ENCODE peak calls at places on chromosomes 13 and 19, in ten cellular contexts. One of them, this sample, is unnamed.

GRCh38 chr19:752652-753517 is 2.0 kb downstream of the MISP start:
- DNase-seq in A549: peak; percentile 99
- DNase-seq in upper lobe of left lung: peak; percentile 86
- DNase-seq in transverse colon: peak; percentile 95
- DNase-seq in stomach: peak; percentile 85
- DNase-seq in sigmoid colon: peak; percentile 82
- DNase-seq in ovary: peak; percentile 76
- DNase-seq in tibial nerve: peak; percentile 43
- DNase-seq in H1: no peak
- DNase-seq in esophagus muscularis mucosa: no peak
- DNase-seq in this sample: peak; percentile 21

GRCh38 chr13:74287672-74288169 is 153.5 kb upstream of the KLF12 start:
- DNase-seq in A549: peak; percentile 19
- DNase-seq in upper lobe of left lung: peak; percentile 76
- DNase-seq in transverse colon: peak; percentile 85
- DNase-seq in stomach: peak; percentile 90
- DNase-seq in sigmoid colon: peak; percentile 87
- DNase-seq in ovary: peak; percentile 86
- DNase-seq in tibial nerve: peak; percentile 60
- DNase-seq in H1: no peak
- DNase-seq in esophagus muscularis mucosa: no peak
- DNase-seq in this sample: no peak

GRCh38 chr19:11949201-11949600 is 15.6 kb upstream of the ZNF763 start:
- DNase-seq in A549: no peak
- DNase-seq in upper lobe of left lung: no peak
- DNase-seq in transverse colon: no peak
- DNase-seq in stomach: no peak
- DNase-seq in sigmoid colon: no peak
- DNase-seq in ovary: no peak
- DNase-seq in tibial nerve: no peak
- DNase-seq in H1: no peak
- DNase-seq in esophagus muscularis mucosa: no peak
- DNase-seq in this sample: no peak

GRCh38 chr19:10112895-10113591 is 1.6 kb downstream of the P2RY11 start:
- DNase-seq in A549: peak; percentile 64
- DNase-seq in upper lobe of left lung: peak; percentile 50
- DNase-seq in transverse colon: peak; percentile 68
- DNase-seq in stomach: peak; percentile 64
- DNase-seq in sigmoid colon: no peak
- DNase-seq in ovary: no peak
- DNase-seq in tibial nerve: no peak
- DNase-seq in H1: no peak
- DNase-seq in esophagus muscularis mucosa: no peak
- DNase-seq in this sample: peak; percentile 82

GRCh38 chr13:99275093-99275469 is 16.9 kb upstream of the GPR18 start:
- DNase-seq in A549: no peak
- DNase-seq in upper lobe of left lung: no peak
- DNase-seq in transverse colon: no peak
- DNase-seq in stomach: no peak
- DNase-seq in sigmoid colon: no peak
- DNase-seq in ovary: no peak
- DNase-seq in tibial nerve: no peak
- DNase-seq in H1: no peak
- DNase-seq in esophagus muscularis mucosa: no peak
- DNase-seq in this sample: no peak

GRCh38 chr19:11570039-11570462 is 7.4 kb downstream of the ACP5 start:
- DNase-seq in A549: no peak
- DNase-seq in upper lobe of left lung: no peak
- DNase-seq in transverse colon: no peak
- DNase-seq in stomach: no peak
- DNase-seq in sigmoid colon: no peak
- DNase-seq in ovary: no peak
- DNase-seq in tibial nerve: no peak
- DNase-seq in H1: no peak
- DNase-seq in esophagus muscularis mucosa: no peak
- DNase-seq in this sample: no peak

GRCh38 chr19:21483589-21484170 is 21.7 kb upstream of the ZNF429 start:
- DNase-seq in A549: peak; percentile 19
- DNase-seq in upper lobe of left lung: peak; percentile 56
- DNase-seq in transverse colon: peak; percentile 51
- DNase-seq in stomach: peak; percentile 60
- DNase-seq in sigmoid colon: peak; percentile 76
- DNase-seq in ovary: peak; percentile 53
- DNase-seq in tibial nerve: peak; percentile 20
- DNase-seq in H1: peak; percentile 60
- DNase-seq in esophagus muscularis mucosa: no peak
- DNase-seq in this sample: peak; percentile 33

GRCh38 chr13:31629085-31629785 is 110.1 kb upstream of the RXFP2 start:
- DNase-seq in A549: no peak
- DNase-seq in upper lobe of left lung: peak; percentile 43
- DNase-seq in transverse colon: no peak
- DNase-seq in stomach: no peak
- DNase-seq in sigmoid colon: no peak
- DNase-seq in ovary: no peak
- DNase-seq in tibial nerve: no peak
- DNase-seq in H1: no peak
- DNase-seq in esophagus muscularis mucosa: no peak
- DNase-seq in this sample: no peak

GRCh38 chr13:46051958-46052313 is 610 bp downstream of the ZC3H13 start:
- DNase-seq in A549: no peak
- DNase-seq in upper lobe of left lung: no peak
- DNase-seq in transverse colon: no peak
- DNase-seq in stomach: no peak
- DNase-seq in sigmoid colon: no peak
- DNase-seq in ovary: no peak
- DNase-seq in tibial nerve: peak; percentile 26
- DNase-seq in H1: no peak
- DNase-seq in esophagus muscularis mucosa: no peak
- DNase-seq in this sample: no peak

GRCh38 chr19:8208119-8208709 is 956 bp upstream of the CERS4 start:
- DNase-seq in A549: no peak
- DNase-seq in upper lobe of left lung: peak; percentile 65
- DNase-seq in transverse colon: no peak
- DNase-seq in stomach: peak; percentile 60
- DNase-seq in sigmoid colon: peak; percentile 73
- DNase-seq in ovary: no peak
- DNase-seq in tibial nerve: no peak
- DNase-seq in H1: no peak
- DNase-seq in esophagus muscularis mucosa: no peak
- DNase-seq in this sample: no peak

GRCh38 chr19:43468354-43469159 is 3.1 kb upstream of the LYPD3 start:
- DNase-seq in A549: no peak
- DNase-seq in upper lobe of left lung: no peak
- DNase-seq in transverse colon: no peak
- DNase-seq in stomach: no peak
- DNase-seq in sigmoid colon: no peak
- DNase-seq in ovary: no peak
- DNase-seq in tibial nerve: no peak
- DNase-seq in H1: no peak
- DNase-seq in esophagus muscularis mucosa: no peak
- DNase-seq in this sample: no peak

GRCh38 chr13:70098669-70099068 is 9.0 kb upstream of the ATXN8OS start:
- DNase-seq in A549: no peak
- DNase-seq in upper lobe of left lung: no peak
- DNase-seq in transverse colon: no peak
- DNase-seq in stomach: no peak
- DNase-seq in sigmoid colon: no peak
- DNase-seq in ovary: no peak
- DNase-seq in tibial nerve: no peak
- DNase-seq in H1: no peak
- DNase-seq in esophagus muscularis mucosa: no peak
- DNase-seq in this sample: no peak

GRCh38 chr13:32051156-32051555 is 19.6 kb downstream of the FRY start:
- DNase-seq in A549: no peak
- DNase-seq in upper lobe of left lung: no peak
- DNase-seq in transverse colon: no peak
- DNase-seq in stomach: no peak
- DNase-seq in sigmoid colon: no peak
- DNase-seq in ovary: no peak
- DNase-seq in tibial nerve: no peak
- DNase-seq in H1: no peak
- DNase-seq in esophagus muscularis mucosa: no peak
- DNase-seq in this sample: no peak

GRCh38 chr13:42066542-42066941 is 18.1 kb downstream of the DGKH start:
- DNase-seq in A549: no peak
- DNase-seq in upper lobe of left lung: no peak
- DNase-seq in transverse colon: no peak
- DNase-seq in stomach: no peak
- DNase-seq in sigmoid colon: no peak
- DNase-seq in ovary: no peak
- DNase-seq in tibial nerve: no peak
- DNase-seq in H1: no peak
- DNase-seq in esophagus muscularis mucosa: no peak
- DNase-seq in this sample: no peak

GRCh38 chr19:5038631-5039271 is 69.8 kb downstream of the KDM4B start:
- DNase-seq in A549: peak; percentile 54
- DNase-seq in upper lobe of left lung: no peak
- DNase-seq in transverse colon: no peak
- DNase-seq in stomach: peak; percentile 40
- DNase-seq in sigmoid colon: no peak
- DNase-seq in ovary: no peak
- DNase-seq in tibial nerve: no peak
- DNase-seq in H1: no peak
- DNase-seq in esophagus muscularis mucosa: no peak
- DNase-seq in this sample: peak; percentile 53

DNA sequence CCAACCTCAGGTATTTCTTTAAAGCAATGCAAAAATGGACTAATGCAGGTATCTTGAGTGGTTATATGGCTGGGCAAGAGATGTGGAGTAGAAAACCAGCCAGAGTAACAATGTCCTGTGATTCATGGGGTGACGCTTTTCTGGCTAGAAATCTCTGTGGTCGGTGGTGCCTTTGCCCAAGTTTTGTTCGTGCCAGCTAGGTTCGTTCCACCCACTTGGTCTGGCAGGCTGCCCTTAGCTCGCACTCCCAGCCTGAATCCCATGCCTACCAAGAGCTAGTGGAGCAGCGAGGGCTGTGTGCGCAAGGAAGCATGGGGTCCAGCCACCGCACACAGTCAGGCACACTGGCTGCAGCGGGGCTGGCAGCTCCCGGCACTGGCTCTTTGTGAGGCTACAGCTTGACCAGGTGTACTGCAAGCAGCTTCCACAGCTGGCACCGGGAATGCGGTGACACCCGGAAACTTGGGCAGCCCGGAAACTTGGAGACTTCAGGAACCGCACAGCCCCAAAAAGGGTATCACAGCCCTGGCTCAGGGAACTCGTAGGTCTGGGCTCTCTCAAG is 349.6 kb upstream of the PCDH20 start:
- DNase-seq in A549: no peak
- DNase-seq in upper lobe of left lung: no peak
- DNase-seq in transverse colon: no peak
- DNase-seq in stomach: no peak
- DNase-seq in sigmoid colon: no peak
- DNase-seq in ovary: no peak
- DNase-seq in tibial nerve: no peak
- DNase-seq in H1: no peak
- DNase-seq in esophagus muscularis mucosa: no peak
- DNase-seq in this sample: no peak
- TF ChIP-seq EP300 in A549: no peak
- TF ChIP-seq EP300 in upper lobe of left lung: no peak
- TF ChIP-seq EP300 in transverse colon: no peak
- TF ChIP-seq EP300 in stomach: no peak
- TF ChIP-seq EP300 in sigmoid colon: no peak
- TF ChIP-seq EP300 in ovary: no peak
- TF ChIP-seq EP300 in tibial nerve: no peak
- TF ChIP-seq EP300 in H1: no peak
- TF ChIP-seq EP300 in esophagus muscularis mucosa: no peak
- TF ChIP-seq EP300 in this sample: no peak

DNA sequence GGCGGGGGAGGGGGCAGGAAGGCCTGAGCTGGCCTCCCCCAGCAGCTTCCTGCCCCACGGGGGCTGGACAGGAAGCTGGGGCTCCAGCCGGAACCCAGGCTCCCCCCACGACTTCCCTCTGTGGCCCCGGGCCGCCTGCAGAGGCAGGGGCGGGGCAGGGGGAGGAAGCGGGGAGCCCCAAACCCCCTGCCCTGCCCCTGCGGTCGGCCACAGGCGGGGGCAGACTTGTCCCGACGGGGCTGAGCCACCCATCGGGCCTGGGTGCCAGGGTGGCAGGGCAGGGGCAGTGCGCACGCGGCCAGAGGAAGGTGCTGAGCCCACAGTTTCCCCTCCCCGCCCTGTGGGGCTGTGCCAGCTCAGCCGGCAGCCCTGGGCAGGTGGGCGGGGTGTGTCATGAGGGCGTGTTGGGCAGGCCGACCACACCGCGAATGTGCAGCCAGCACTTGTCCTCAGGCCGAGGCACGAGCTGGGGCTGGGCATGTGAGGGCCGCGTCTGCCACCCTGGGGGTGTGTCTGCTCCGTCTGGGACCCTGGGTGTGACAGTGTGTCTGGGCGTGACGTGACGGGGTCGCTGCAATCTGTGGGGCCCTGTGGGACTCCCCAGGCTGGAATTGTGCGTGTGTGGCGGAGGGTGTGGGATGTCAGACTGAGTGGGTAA is 17.7 kb downstream of the CCDC97 start:
- DNase-seq in A549: peak; percentile 71
- DNase-seq in upper lobe of left lung: peak; percentile 94
- DNase-seq in transverse colon: peak; percentile 88
- DNase-seq in stomach: peak; percentile 87
- DNase-seq in sigmoid colon: no peak
- DNase-seq in ovary: peak; percentile 43
- DNase-seq in tibial nerve: no peak
- DNase-seq in H1: no peak
- DNase-seq in esophagus muscularis mucosa: no peak
- DNase-seq in this sample: no peak
- TF ChIP-seq EP300 in A549: no peak
- TF ChIP-seq EP300 in upper lobe of left lung: no peak
- TF ChIP-seq EP300 in transverse colon: no peak
- TF ChIP-seq EP300 in stomach: no peak
- TF ChIP-seq EP300 in sigmoid colon: no peak
- TF ChIP-seq EP300 in ovary: no peak
- TF ChIP-seq EP300 in tibial nerve: no peak
- TF ChIP-seq EP300 in H1: no peak
- TF ChIP-seq EP300 in esophagus muscularis mucosa: no peak
- TF ChIP-seq EP300 in this sample: no peak

GRCh38 chr19:52716578-52716977 is 18.3 kb downstream of the ZNF611 start:
- DNase-seq in A549: no peak
- DNase-seq in upper lobe of left lung: no peak
- DNase-seq in transverse colon: no peak
- DNase-seq in stomach: no peak
- DNase-seq in sigmoid colon: no peak
- DNase-seq in ovary: no peak
- DNase-seq in tibial nerve: no peak
- DNase-seq in H1: peak; percentile 61
- DNase-seq in esophagus muscularis mucosa: no peak
- DNase-seq in this sample: no peak
- TF ChIP-seq EP300 in A549: no peak
- TF ChIP-seq EP300 in upper lobe of left lung: no peak
- TF ChIP-seq EP300 in transverse colon: no peak
- TF ChIP-seq EP300 in stomach: no peak
- TF ChIP-seq EP300 in sigmoid colon: no peak
- TF ChIP-seq EP300 in ovary: no peak
- TF ChIP-seq EP300 in tibial nerve: no peak
- TF ChIP-seq EP300 in H1: peak; percentile 13
- TF ChIP-seq EP300 in esophagus muscularis mucosa: no peak
- TF ChIP-seq EP300 in this sample: no peak

DNA sequence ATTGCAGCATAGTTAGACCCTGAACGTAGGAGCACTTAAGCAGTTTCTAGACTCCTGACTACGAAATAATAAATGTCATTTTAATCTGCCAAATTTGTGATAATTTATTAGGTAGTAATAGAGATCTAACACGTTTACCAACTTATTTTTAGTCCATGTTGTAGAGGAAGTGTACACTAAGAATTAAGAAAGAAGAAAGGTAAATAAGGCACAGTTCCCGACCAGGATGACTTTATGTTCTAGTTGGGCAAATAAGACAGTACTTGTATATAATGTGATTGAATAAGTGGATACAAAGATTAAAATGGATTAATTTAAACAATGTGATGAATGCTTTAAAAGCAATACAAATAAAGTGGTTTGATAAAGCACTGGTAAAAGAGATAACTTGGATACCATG is 1306.2 kb upstream of the PCDH20 start:
- DNase-seq in A549: no peak
- DNase-seq in upper lobe of left lung: no peak
- DNase-seq in transverse colon: no peak
- DNase-seq in stomach: no peak
- DNase-seq in sigmoid colon: no peak
- DNase-seq in ovary: no peak
- DNase-seq in tibial nerve: no peak
- DNase-seq in H1: no peak
- DNase-seq in esophagus muscularis mucosa: no peak
- DNase-seq in this sample: no peak
- TF ChIP-seq EP300 in A549: no peak
- TF ChIP-seq EP300 in upper lobe of left lung: no peak
- TF ChIP-seq EP300 in transverse colon: no peak
- TF ChIP-seq EP300 in stomach: no peak
- TF ChIP-seq EP300 in sigmoid colon: no peak
- TF ChIP-seq EP300 in ovary: no peak
- TF ChIP-seq EP300 in tibial nerve: no peak
- TF ChIP-seq EP300 in H1: no peak
- TF ChIP-seq EP300 in esophagus muscularis mucosa: no peak
- TF ChIP-seq EP300 in this sample: no peak

This sample was measured in K562.